ENCODE peak calls at places on chromosomes 4 and X, in five cellular contexts. One of them, this sample, is unnamed.

GRCh38 chr4:176241703-176242102 is 27.3 kb downstream of the ASB5 start:
- DNase-seq in endothelial cell: no peak
- DNase-seq in foreskin fibroblast: no peak
- DNase-seq in foreskin keratinocyte: no peak
- DNase-seq in endodermal cell: no peak
- DNase-seq in this sample: no peak

GRCh38 chr4:104524591-104524990 is 29.9 kb upstream of the CXXC4 start:
- DNase-seq in endothelial cell: no peak
- DNase-seq in foreskin fibroblast: no peak
- DNase-seq in foreskin keratinocyte: peak
- DNase-seq in endodermal cell: no peak
- DNase-seq in this sample: no peak

GRCh38 chr4:119517361-119518229 is 111.0 kb downstream of the PDE5A start:
- DNase-seq in endothelial cell: no peak
- DNase-seq in foreskin fibroblast: peak
- DNase-seq in foreskin keratinocyte: no peak
- DNase-seq in endodermal cell: no peak
- DNase-seq in this sample: no peak

GRCh38 chrX:40304115-40304514 is 206.4 kb upstream of the BCOR start:
- DNase-seq in endothelial cell: no peak
- DNase-seq in foreskin fibroblast: no peak
- DNase-seq in foreskin keratinocyte: no peak
- DNase-seq in endodermal cell: peak
- DNase-seq in this sample: no peak

GRCh38 chr4:146488495-146489174 is 33.1 kb downstream of the SLC10A7 start:
- DNase-seq in endothelial cell: no peak
- DNase-seq in foreskin fibroblast: no peak
- DNase-seq in foreskin keratinocyte: no peak
- DNase-seq in endodermal cell: no peak
- DNase-seq in this sample: no peak

GRCh38 chrX:10079155-10079711 is 77.5 kb upstream of the CLCN4 start:
- DNase-seq in endothelial cell: no peak
- DNase-seq in foreskin fibroblast: no peak
- DNase-seq in foreskin keratinocyte: no peak
- DNase-seq in endodermal cell: no peak
- DNase-seq in this sample: no peak

GRCh38 chrX:107442914-107443527 is 6.4 kb upstream of the FRMPD3 start:
- DNase-seq in endothelial cell: no peak
- DNase-seq in foreskin fibroblast: no peak
- DNase-seq in foreskin keratinocyte: no peak
- DNase-seq in endodermal cell: peak
- DNase-seq in this sample: no peak

GRCh38 chr4:83252782-83253405 is 31.7 kb downstream of the COQ2 start:
- DNase-seq in endothelial cell: peak
- DNase-seq in foreskin fibroblast: peak
- DNase-seq in foreskin keratinocyte: no peak
- DNase-seq in endodermal cell: peak
- DNase-seq in this sample: no peak

GRCh38 chr4:169810325-169811323 is 52.9 kb upstream of the HPF1 start:
- DNase-seq in endothelial cell: peak
- DNase-seq in foreskin fibroblast: peak
- DNase-seq in foreskin keratinocyte: peak
- DNase-seq in endodermal cell: peak
- DNase-seq in this sample: peak

GRCh38 chrX:76029385-76029784 is 143.5 kb upstream of the PBDC1 start:
- DNase-seq in endothelial cell: no peak
- DNase-seq in foreskin fibroblast: no peak
- DNase-seq in foreskin keratinocyte: no peak
- DNase-seq in endodermal cell: no peak
- DNase-seq in this sample: no peak

GRCh38 chr4:113052379-113052951 is 3.0 kb downstream of the ANK2 start:
- DNase-seq in endothelial cell: no peak
- DNase-seq in foreskin fibroblast: peak
- DNase-seq in foreskin keratinocyte: no peak
- DNase-seq in endodermal cell: no peak
- DNase-seq in this sample: no peak

GRCh38 chrX:134932528-134933217 is 58.1 kb upstream of the SMIM10 start:
- DNase-seq in endothelial cell: no peak
- DNase-seq in foreskin fibroblast: peak
- DNase-seq in foreskin keratinocyte: no peak
- DNase-seq in endodermal cell: no peak
- DNase-seq in this sample: no peak

GRCh38 chr4:5746250-5746649 is 35.2 kb downstream of the EVC start:
- DNase-seq in endothelial cell: no peak
- DNase-seq in foreskin fibroblast: no peak
- DNase-seq in foreskin keratinocyte: no peak
- DNase-seq in endodermal cell: no peak
- DNase-seq in this sample: no peak

DNA sequence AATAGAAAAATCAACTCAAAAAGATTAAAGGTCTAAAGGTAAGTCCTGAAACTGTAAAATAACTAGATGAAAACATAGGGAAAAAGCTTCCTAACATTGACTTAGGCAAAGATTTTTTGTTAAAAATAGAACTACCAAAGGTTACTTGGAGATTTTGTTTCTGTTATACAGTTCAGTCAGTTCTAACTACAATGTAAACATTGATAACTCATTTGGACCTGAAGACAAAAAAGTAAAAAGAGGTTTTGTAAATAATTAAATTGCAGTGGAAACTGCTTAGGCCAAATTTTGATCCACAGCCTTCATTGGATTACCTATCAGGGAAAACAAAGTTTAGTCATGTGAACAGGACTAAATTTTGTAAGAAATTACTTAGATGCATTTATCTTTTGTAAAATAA is 101.8 kb downstream of the SLITRK2 start:
- DNase-seq in endothelial cell: no peak
- DNase-seq in foreskin fibroblast: no peak
- DNase-seq in foreskin keratinocyte: no peak
- DNase-seq in endodermal cell: no peak
- DNase-seq in this sample: no peak
- TF ChIP-seq CTCF in endothelial cell: no peak
- TF ChIP-seq CTCF in foreskin fibroblast: no peak
- TF ChIP-seq CTCF in foreskin keratinocyte: no peak
- TF ChIP-seq CTCF in endodermal cell: no peak
- TF ChIP-seq CTCF in this sample: no peak

DNA sequence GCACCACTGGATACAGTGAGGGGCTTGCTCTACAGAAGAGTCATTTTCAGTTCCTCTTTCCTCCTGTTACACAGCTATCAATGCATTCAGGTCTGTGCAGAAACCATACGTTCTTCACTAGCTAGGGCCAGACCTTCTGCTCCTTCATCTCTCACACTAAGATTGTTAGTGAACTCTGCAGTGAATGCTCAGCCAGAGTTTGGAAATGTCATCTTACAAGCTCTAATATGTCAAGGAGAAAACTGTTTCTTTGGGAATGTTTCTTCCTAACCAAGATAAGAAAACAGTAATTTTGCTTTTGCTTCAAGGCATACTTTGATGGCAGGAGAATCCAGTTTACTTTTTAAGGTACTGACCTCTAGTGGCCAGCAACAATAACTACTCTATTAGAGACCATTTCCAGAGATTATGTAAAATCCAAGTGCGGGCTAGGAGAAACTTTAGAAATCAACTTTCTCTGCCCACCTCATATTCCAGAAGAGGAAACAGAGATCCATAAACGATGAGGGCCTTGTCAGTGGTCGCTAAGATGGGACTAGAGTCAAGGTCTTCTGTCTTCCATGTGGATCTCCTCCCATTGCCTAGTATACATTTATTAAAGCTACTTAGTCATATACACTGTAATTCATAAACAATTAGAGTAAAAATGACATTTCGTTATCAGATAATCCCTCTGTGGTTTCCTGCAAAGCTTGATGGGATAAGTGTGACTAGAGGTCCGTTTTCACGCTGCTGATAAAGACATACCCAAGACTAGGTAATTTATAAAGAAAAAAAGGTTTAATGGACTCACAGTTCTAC is 12.1 kb upstream of the CC2D2A start:
- DNase-seq in endothelial cell: no peak
- DNase-seq in foreskin fibroblast: peak
- DNase-seq in foreskin keratinocyte: no peak
- DNase-seq in endodermal cell: no peak
- DNase-seq in this sample: no peak
- TF ChIP-seq CTCF in endothelial cell: peak
- TF ChIP-seq CTCF in foreskin fibroblast: peak
- TF ChIP-seq CTCF in foreskin keratinocyte: peak
- TF ChIP-seq CTCF in endodermal cell: peak
- TF ChIP-seq CTCF in this sample: peak

GRCh38 chrX:68807818-68808217 is 21.0 kb upstream of the EFNB1 start:
- DNase-seq in endothelial cell: peak
- DNase-seq in foreskin fibroblast: peak
- DNase-seq in foreskin keratinocyte: no peak
- DNase-seq in endodermal cell: peak
- DNase-seq in this sample: no peak
- TF ChIP-seq CTCF in endothelial cell: peak
- TF ChIP-seq CTCF in foreskin fibroblast: peak
- TF ChIP-seq CTCF in foreskin keratinocyte: peak
- TF ChIP-seq CTCF in endodermal cell: peak
- TF ChIP-seq CTCF in this sample: peak

DNA sequence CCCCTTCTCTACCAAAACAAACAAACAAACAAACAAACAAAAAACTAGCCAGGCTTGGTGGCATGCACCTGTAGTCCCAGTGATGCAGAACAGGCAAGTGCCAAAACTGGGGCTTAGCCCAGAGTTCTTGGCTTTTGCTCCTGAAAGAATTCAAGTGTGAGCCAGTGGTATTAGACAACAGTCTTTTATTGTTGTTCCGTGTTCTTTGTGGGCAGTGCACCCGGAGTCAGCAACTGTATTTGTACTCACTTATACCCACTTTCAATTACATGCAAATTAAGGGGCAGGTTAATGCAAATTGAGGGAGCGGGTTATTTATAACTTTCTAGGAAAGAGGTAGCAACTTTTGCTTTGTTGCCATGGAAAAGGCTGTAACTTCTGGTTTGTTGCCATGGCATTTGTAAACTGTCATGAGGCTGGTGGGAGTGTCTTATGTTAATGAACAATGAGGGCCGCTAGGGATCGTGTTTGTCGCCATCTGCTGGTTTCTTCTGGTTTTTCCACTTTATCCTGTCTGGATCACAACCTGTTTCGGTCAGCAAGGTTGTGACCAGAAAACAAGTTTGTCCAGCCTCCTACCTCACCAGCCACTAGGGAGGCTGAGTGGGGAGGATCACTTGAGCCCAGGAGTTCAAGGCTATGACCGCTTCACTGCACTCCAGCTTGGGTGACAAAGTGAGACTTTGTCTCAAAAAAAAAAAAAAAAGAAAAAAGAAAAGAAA is 88.8 kb upstream of the ESX1 start:
- DNase-seq in endothelial cell: peak
- DNase-seq in foreskin fibroblast: peak
- DNase-seq in foreskin keratinocyte: no peak
- DNase-seq in endodermal cell: peak
- DNase-seq in this sample: peak
- TF ChIP-seq CTCF in endothelial cell: peak
- TF ChIP-seq CTCF in foreskin fibroblast: peak
- TF ChIP-seq CTCF in foreskin keratinocyte: peak
- TF ChIP-seq CTCF in endodermal cell: peak
- TF ChIP-seq CTCF in this sample: peak

DNA sequence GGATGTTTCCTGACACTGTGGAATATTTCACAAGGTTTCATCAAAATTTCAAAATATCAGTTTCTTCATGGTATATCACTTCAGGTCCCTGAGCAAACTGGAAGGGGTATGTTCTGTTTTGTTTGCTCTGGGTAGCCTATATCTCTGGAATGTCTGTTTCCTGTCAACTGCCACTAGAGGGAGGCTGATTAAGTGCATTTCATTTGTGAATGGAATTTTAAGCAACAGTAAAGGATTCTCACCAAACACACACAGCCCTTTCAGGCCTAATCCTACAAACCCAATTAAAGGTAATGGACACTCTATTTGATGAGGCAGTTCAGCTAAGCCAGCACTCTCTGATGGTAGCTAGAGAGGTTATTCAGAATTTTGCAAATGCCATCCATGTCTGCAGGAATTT is 307.1 kb downstream of the TEX13A start:
- DNase-seq in endothelial cell: no peak
- DNase-seq in foreskin fibroblast: peak
- DNase-seq in foreskin keratinocyte: no peak
- DNase-seq in endodermal cell: peak
- DNase-seq in this sample: no peak
- TF ChIP-seq CTCF in endothelial cell: peak
- TF ChIP-seq CTCF in foreskin fibroblast: peak
- TF ChIP-seq CTCF in foreskin keratinocyte: peak
- TF ChIP-seq CTCF in endodermal cell: peak
- TF ChIP-seq CTCF in this sample: peak

DNA sequence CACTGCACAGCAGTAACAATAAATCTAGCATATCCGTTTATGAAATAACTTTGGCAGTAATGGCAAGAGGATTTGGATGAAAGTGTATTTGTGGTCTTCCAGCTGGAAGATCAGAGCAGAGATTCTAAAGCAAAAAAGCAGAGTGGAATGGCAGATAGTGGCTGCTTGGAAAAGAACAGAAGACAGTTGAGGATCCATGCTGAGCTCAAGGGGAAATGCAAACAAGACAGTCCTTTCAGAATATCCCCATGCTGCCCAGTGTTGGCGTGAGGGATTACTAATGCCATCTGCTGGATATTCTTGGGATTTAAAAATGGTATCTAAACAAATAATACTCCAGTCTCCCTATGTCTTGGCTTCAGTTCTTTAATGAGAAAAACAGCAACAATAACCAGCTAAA is 629.1 kb upstream of the ATOH1 start:
- DNase-seq in endothelial cell: peak
- DNase-seq in foreskin fibroblast: peak
- DNase-seq in foreskin keratinocyte: peak
- DNase-seq in endodermal cell: peak
- DNase-seq in this sample: no peak
- TF ChIP-seq CTCF in endothelial cell: peak
- TF ChIP-seq CTCF in foreskin fibroblast: peak
- TF ChIP-seq CTCF in foreskin keratinocyte: peak
- TF ChIP-seq CTCF in endodermal cell: peak
- TF ChIP-seq CTCF in this sample: peak